ENCODE peak calls at places on chromosomes 16 and 17, in five cellular contexts. E, C, Q, D and B are unnamed samples.

GRCh38 chr16:2686912-2687507 is 4.7 kb downstream of the KCTD5 start:
- DNase-seq in E (no peak), C (no peak), Q (no peak), D (no peak), B (no peak)

GRCh38 chr16:27353853-27354252 is 40.1 kb downstream of the IL4R start:
- DNase-seq in E (peak), C (no peak), Q (no peak), D (no peak), B (no peak)

GRCh38 chr17:42407289-42407836 is 15.7 kb downstream of the CAVIN1 start:
- DNase-seq in E (peak), C (no peak), Q (peak), D (peak), B (peak)

GRCh38 chr17:18258356-18259038 is at the start of gene FLII:
- DNase-seq in E (peak), C (no peak), Q (peak), D (peak), B (no peak)

GRCh38 chr16:31130899-31131298 is 4.6 kb downstream of the PRSS8 start:
- DNase-seq in E (no peak), C (no peak), Q (no peak), D (no peak), B (no peak)

GRCh38 chr17:65430209-65430833 is 131.1 kb downstream of the AXIN2 start:
- DNase-seq in E (no peak), C (no peak), Q (no peak), D (no peak), B (no peak)

GRCh38 chr16:53893731-53894435 is 189.9 kb downstream of the FTO start:
- DNase-seq in E (no peak), C (no peak), Q (peak), D (no peak), B (peak)

GRCh38 chr17:57860414-57860999 is 10.7 kb upstream of the MRPS23 start:
- DNase-seq in E (no peak), C (no peak), Q (no peak), D (no peak), B (no peak)

GRCh38 chr17:57466042-57466471 is 209.7 kb downstream of the MSI2 start:
- DNase-seq in E (no peak), C (no peak), Q (no peak), D (no peak), B (no peak)

GRCh38 chr16:15518412-15519351 is 84.3 kb downstream of the BMERB1 start:
- DNase-seq in E (peak), C (peak), Q (peak), D (peak), B (peak)

GRCh38 chr16:88534731-88535141 is 35.5 kb upstream of the ZC3H18 start:
- DNase-seq in E (no peak), C (no peak), Q (peak), D (no peak), B (peak)

GRCh38 chr16:53511084-53511402 is 8.0 kb upstream of the AKTIP start:
- DNase-seq in E (no peak), C (no peak), Q (no peak), D (peak), B (no peak)

GRCh38 chr16:2082171-2082982 is 34.6 kb downstream of the TSC2 start:
- DNase-seq in E (peak), C (no peak), Q (peak), D (no peak), B (no peak)

GRCh38 chr16:66878067-66878466 is 2.2 kb upstream of the PDP2 start:
- DNase-seq in E (no peak), C (no peak), Q (no peak), D (no peak), B (peak)

GRCh38 chr17:61393904-61394629 is 5.6 kb upstream of the TBX2 start:
- DNase-seq in E (no peak), C (no peak), Q (no peak), D (no peak), B (no peak)

GRCh38 chr16:2954647-2955381 is 9.3 kb upstream of the KREMEN2 start:
- DNase-seq in E (no peak), C (no peak), Q (no peak), D (peak), B (no peak)

GRCh38 chr17:2215616-2216364 is 87.8 kb downstream of the SMG6 start:
- DNase-seq in E (peak), C (peak), Q (peak), D (peak), B (peak)

GRCh38 chr17:73999246-73999645 is 204.2 kb upstream of the RPL38 start:
- DNase-seq in E (peak), C (no peak), Q (no peak), D (no peak), B (no peak)

GRCh38 chr16:57656342-57656955 is 11.7 kb upstream of the ADGRG3 start:
- DNase-seq in E (no peak), C (no peak), Q (no peak), D (no peak), B (no peak)

GRCh38 chr17:78957076-78957475 is 22.6 kb downstream of the LGALS3BP start:
- DNase-seq in E (no peak), C (no peak), Q (peak), D (no peak), B (peak)

DNA sequence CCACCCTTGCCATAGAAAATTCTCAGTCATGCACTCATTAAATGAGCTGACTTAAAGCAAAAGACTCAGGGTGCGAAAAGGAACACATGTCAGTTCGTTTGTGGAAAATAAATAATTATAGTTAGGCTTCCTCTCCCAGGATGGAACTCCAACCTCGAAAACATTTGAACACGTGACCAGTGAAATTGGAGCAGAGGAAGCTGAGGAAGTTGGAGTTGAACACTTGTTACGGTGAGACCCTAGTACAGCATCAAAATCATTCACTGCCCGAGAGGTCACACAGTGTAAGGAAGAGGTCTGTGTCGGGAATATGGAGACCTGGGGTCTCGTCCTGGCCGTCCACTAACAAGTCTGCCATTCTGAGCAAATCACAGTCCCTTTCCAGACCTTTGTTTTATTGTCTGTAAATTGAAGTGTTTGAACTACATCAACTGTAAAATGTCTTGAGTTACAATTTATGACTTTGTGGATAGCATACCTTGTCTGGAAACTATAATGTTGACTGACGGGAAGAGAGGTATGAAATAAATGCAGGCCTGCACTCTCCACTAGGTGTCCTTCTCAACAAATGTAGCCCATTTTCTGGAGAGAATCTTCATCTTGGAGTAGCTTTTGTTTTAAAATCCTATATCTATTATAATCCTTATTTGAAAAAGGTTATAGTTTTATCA is 7.7 kb downstream of the PSMD7 start:
- DNase-seq in E (no peak), C (no peak), Q (peak), D (no peak), B (no peak)
- TF ChIP-seq CTCF in E (peak), C (peak), Q (peak), D (no peak), B (peak)

GRCh38 chr17:33651631-33652030 is 358.5 kb upstream of the ASIC2 start:
- DNase-seq in E (no peak), C (no peak), Q (peak), D (peak), B (no peak)
- TF ChIP-seq CTCF in E (no peak), C (no peak), Q (peak), D (no peak), B (no peak)

GRCh38 chr17:45846223-45846622 is 1.5 kb downstream of the SPPL2C start:
- DNase-seq in E (no peak), C (no peak), Q (no peak), D (no peak), B (no peak)

GRCh38 chr17:45844695-45845375 is at the start of gene SPPL2C:
- DNase-seq in E (no peak), C (no peak), Q (no peak), D (no peak), B (no peak)

GRCh38 chr17:45845376-45846185 is 900 bp downstream of the SPPL2C start:
- DNase-seq in E (no peak), C (no peak), Q (no peak), D (no peak), B (no peak)

GRCh38 chr17:45841883-45842525 is 2.7 kb upstream of the SPPL2C start:
- DNase-seq in E (no peak), C (no peak), Q (no peak), D (no peak), B (no peak)

GRCh38 chr17:45843722-45844121 is 959 bp upstream of the SPPL2C start:
- DNase-seq in E (no peak), C (no peak), Q (no peak), D (no peak), B (no peak)
- TF ChIP-seq CTCF in E (no peak), C (no peak), Q (no peak), D (no peak), B (no peak)

GRCh38 chr16:68399456-68399855 is 48.9 kb downstream of the SMPD3 start:
- DNase-seq in E (no peak), C (no peak), Q (no peak), D (no peak), B (peak)

GRCh38 chr16:68395167-68395786 is 53.0 kb downstream of the SMPD3 start:
- DNase-seq in E (no peak), C (no peak), Q (no peak), D (no peak), B (no peak)

GRCh38 chr16:68395806-68396205 is 52.5 kb downstream of the SMPD3 start:
- DNase-seq in E (no peak), C (no peak), Q (no peak), D (no peak), B (no peak)

GRCh38 chr16:68397710-68398171 is 50.6 kb downstream of the SMPD3 start:
- DNase-seq in E (peak), C (no peak), Q (no peak), D (no peak), B (no peak)

GRCh38 chr16:68396481-68396880 is 51.8 kb downstream of the SMPD3 start:
- DNase-seq in E (peak), C (peak), Q (peak), D (no peak), B (peak)
- TF ChIP-seq CTCF in E (peak), C (peak), Q (peak), D (no peak), B (peak)

GRCh38 chr17:30372755-30373154 is 6.0 kb upstream of the CPD start:
- DNase-seq in E (no peak), C (no peak), Q (no peak), D (no peak), B (no peak)
- TF ChIP-seq CTCF in E (no peak), C (no peak), Q (no peak), D (no peak), B (no peak)

GRCh38 chr17:48502312-48502711 is 28.5 kb downstream of the HOXB1 start:
- DNase-seq in E (no peak), C (no peak), Q (no peak), D (no peak), B (no peak)

GRCh38 chr17:48502901-48503300 is 27.9 kb downstream of the HOXB1 start:
- DNase-seq in E (no peak), C (no peak), Q (no peak), D (no peak), B (no peak)

GRCh38 chr17:48499248-48499647 is 31.6 kb downstream of the HOXB1 start:
- DNase-seq in E (no peak), C (no peak), Q (no peak), D (no peak), B (no peak)

GRCh38 chr17:48499743-48500434 is 30.9 kb downstream of the HOXB1 start:
- DNase-seq in E (no peak), C (no peak), Q (no peak), D (no peak), B (no peak)

GRCh38 chr17:48500435-48501426 is 30.1 kb downstream of the HOXB1 start:
- DNase-seq in E (peak), C (no peak), Q (peak), D (no peak), B (peak)
- TF ChIP-seq CTCF in E (no peak), C (no peak), Q (no peak), D (no peak), B (no peak)

GRCh38 chr17:46266656-46267544 is 28.0 kb upstream of the LRRC37A start:
- DNase-seq in E (peak), C (peak), Q (peak), D (peak), B (peak)
- TF ChIP-seq CTCF in E (no peak), C (no peak), Q (no peak), D (no peak), B (no peak)

DNA sequence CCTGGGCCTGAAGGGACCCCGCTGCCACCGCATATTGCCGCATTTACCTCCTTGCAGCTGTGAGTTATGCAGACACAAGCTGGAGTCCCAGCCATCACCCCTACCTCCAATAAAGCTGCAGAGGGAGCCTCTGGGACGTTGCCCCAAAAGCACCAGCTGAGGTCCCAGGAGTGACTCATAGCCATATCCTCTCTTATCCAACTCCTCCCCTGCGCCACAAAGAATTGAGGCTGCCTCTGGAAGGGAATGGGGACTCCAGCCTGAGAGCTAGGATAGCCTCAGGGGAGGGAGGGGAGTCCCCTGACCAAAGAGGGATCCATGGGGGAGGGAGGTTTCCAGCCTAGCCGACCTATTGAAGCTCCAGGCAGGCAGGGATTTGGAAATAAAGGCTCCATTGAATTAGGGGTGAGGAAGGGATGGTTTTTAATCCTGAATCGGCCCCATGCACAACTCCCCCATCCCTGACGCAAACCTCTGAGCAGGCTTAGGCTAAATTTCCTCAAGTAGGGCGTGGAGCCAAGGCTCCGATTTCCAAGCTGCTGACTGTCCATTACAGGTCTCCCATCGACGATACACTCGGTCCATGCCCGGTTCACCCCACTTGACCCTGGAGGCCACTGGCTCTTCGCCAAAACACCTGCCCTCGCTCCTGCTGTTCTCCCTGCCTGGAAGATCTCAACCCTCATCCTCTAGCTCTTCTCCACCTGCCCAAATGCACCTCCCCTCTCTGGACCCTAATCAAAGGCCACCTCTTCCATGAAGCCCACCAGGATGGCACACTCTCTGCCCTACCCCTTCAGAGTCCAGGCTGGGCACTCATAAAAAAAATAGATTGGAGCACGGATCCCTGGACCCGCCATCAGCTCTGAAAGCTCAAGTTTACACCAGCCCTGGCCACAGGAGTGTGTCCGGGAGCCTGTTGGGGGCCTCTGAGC is 27.5 kb downstream of the PIMREG start:
- DNase-seq in E (no peak), C (peak), Q (peak), D (no peak), B (peak)
- TF ChIP-seq CTCF in E (no peak), C (peak), Q (peak), D (no peak), B (peak)

GRCh38 chr17:30344283-30345088 is 10.6 kb upstream of the TMIGD1 start:
- DNase-seq in E (peak), C (no peak), Q (peak), D (no peak), B (peak)
- TF ChIP-seq CTCF in E (no peak), C (no peak), Q (no peak), D (no peak), B (no peak)